ENCODE peak calls at places on chromosomes 5 and 9, in four cellular contexts. W, P, J and F are unnamed samples.

GRCh38 chr9:5393497-5393896 is 44.2 kb downstream of the PLGRKT start:
- DNase-seq in W (no peak), P (no peak), J (no peak), F (no peak)

GRCh38 chr9:88661759-88662158 is 126.8 kb downstream of the NXNL2 start:
- DNase-seq in W (no peak), P (no peak), J (no peak), F (no peak)

GRCh38 chr5:174317261-174317894 is 271.9 kb downstream of the NSG2 start:
- DNase-seq in W (peak), P (peak), J (peak), F (peak)

GRCh38 chr5:6328173-6328572 is 50.2 kb downstream of the MED10 start:
- DNase-seq in W (no peak), P (peak), J (peak), F (peak)

GRCh38 chr9:133134419-133135190 is 13.6 kb upstream of the RALGDS start:
- DNase-seq in W (no peak), P (no peak), J (no peak), F (no peak)

GRCh38 chr5:80837679-80838078 is 122.5 kb upstream of the RASGRF2 start:
- DNase-seq in W (no peak), P (no peak), J (no peak), F (no peak)

GRCh38 chr5:119274024-119274766 is 81.6 kb upstream of the TNFAIP8 start:
- DNase-seq in W (no peak), P (peak), J (no peak), F (peak)

GRCh38 chr9:126666155-126666803 is 52.6 kb downstream of the LMX1B start:
- DNase-seq in W (no peak), P (no peak), J (no peak), F (no peak)

GRCh38 chr5:68738236-68738635 is 355.6 kb upstream of the SLC30A5 start:
- DNase-seq in W (no peak), P (no peak), J (no peak), F (no peak)

GRCh38 chr5:82586176-82586575 is 308.0 kb upstream of the RPS23 start:
- DNase-seq in W (no peak), P (no peak), J (no peak), F (no peak)

GRCh38 chr5:112733586-112733985 is 4.1 kb upstream of the APC start:
- DNase-seq in W (no peak), P (no peak), J (no peak), F (no peak)

GRCh38 chr5:83077662-83078261 is 415 bp downstream of the XRCC4 start:
- DNase-seq in W (peak), P (peak), J (no peak), F (no peak)

GRCh38 chr9:70412678-70413426 is 1.6 kb downstream of the KLF9 start:
- DNase-seq in W (peak), P (peak), J (no peak), F (peak)

GRCh38 chr9:99634185-99634584 is 187.5 kb upstream of the NR4A3 start:
- DNase-seq in W (peak), P (no peak), J (no peak), F (no peak)

GRCh38 chr9:135926402-135927194 is 19.3 kb upstream of the CAMSAP1 start:
- DNase-seq in W (peak), P (peak), J (no peak), F (peak)

GRCh38 chr9:15389173-15389572 is 33.5 kb upstream of the SNAPC3 start:
- DNase-seq in W (no peak), P (peak), J (no peak), F (no peak)

GRCh38 chr9:125564641-125565040 is 142.4 kb downstream of the MAPKAP1 start:
- DNase-seq in W (no peak), P (no peak), J (no peak), F (no peak)

GRCh38 chr5:155056644-155057269 is 43.2 kb downstream of the KIF4B start:
- DNase-seq in W (no peak), P (no peak), J (no peak), F (no peak)

GRCh38 chr5:155053482-155053881 is 39.9 kb downstream of the KIF4B start:
- DNase-seq in W (no peak), P (no peak), J (no peak), F (no peak)

GRCh38 chr5:155052532-155052931 is 39.0 kb downstream of the KIF4B start:
- DNase-seq in W (no peak), P (no peak), J (no peak), F (no peak)

DNA sequence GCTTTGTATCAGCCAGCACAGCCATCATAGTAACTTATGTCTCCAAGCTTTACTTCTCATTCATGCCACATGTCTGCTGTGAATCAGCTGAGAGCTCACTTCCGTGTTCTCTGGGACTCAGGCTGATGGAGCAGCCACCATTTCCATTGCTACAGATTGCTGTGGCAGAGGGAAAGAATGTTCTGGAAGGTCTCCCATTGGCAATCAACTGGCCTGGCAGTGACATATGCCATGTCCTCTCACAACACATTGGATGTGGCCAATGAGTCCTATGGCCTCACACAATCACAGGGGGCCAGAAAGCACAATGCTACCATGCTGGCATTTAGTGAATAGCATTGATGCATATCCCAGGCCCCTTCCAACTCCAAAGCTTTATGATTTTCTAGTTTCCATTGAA is 44.1 kb downstream of the KIF4B start:
- DNase-seq in W (no peak), P (no peak), J (no peak), F (no peak)
- H2BK120ac ChIP-seq in W (no peak), P (no peak), J (no peak), F (no peak)

GRCh38 chr9:69062195-69062594 is 26.6 kb downstream of the FXN start:
- DNase-seq in W (no peak), P (peak), J (no peak), F (no peak)

GRCh38 chr9:69063839-69064238 is 28.3 kb downstream of the FXN start:
- DNase-seq in W (no peak), P (no peak), J (no peak), F (peak)

GRCh38 chr9:69056416-69056815 is 20.9 kb downstream of the FXN start:
- DNase-seq in W (no peak), P (no peak), J (no peak), F (no peak)

GRCh38 chr9:69058101-69058500 is 22.5 kb downstream of the FXN start:
- DNase-seq in W (no peak), P (no peak), J (no peak), F (no peak)

GRCh38 chr9:69060766-69061165 is 25.2 kb downstream of the FXN start:
- DNase-seq in W (no peak), P (no peak), J (no peak), F (no peak)
- H2AK5ac ChIP-seq in W (no peak), P (no peak), J (no peak), F (no peak)

GRCh38 chr9:16744386-16744785 is 126.1 kb downstream of the BNC2 start:
- DNase-seq in W (peak), P (peak), J (no peak), F (no peak)
- H2BK120ac ChIP-seq in W (no peak), P (no peak), J (no peak), F (no peak)

DNA sequence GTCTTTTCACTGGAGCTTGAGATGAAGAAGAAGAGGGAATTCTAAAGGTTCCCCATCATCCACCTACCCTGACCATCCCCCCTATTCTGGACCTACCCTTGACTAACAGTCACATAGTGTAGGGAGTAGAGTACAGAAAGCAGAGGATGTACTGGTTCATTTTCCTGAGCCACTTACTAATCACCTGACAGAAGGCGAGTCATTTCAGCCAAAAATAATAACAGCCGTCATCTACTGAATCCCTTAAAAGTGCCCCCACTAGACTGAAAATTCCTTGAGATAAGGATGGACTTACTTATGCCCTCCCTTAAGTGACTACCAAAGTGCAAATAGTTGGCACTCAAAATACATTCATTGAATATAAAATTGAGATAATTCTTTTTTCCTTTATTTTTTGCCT is 112.2 kb downstream of the FOXD1 start:
- DNase-seq in W (no peak), P (peak), J (no peak), F (no peak)
- H2AK5ac ChIP-seq in W (no peak), P (peak), J (no peak), F (no peak)

DNA sequence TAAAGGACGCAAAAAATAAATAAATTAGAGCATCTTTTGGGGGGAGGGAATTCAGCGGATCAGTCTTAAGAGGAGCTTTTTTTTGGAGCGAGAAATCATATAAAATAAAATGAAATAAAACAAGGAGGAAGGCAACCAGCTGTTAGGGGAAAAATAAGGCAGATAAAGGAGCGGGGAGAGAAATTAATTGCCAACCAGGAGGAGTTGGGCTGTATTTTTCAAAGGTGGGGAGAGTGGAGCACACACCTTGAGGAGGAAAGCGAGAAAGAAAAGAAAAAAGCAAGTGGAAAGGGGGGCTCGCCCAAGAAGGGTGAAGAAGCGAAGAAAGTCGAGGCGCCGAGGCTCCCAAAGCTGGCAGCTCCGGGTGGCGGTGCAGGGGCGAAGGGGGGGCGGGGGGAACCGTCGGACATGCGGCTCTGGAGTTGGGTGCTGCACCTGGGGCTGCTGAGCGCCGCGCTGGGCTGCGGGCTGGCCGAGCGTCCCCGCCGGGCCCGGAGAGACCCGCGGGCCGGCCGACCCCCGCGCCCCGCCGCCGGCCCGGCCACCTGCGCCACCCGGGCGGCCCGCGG is at the start of gene PAPPA:
- DNase-seq in W (no peak), P (no peak), J (no peak), F (no peak)
- H2BK120ac ChIP-seq in W (peak), P (peak), J (no peak), F (peak)

GRCh38 chr5:74935752-74936091 is 69.5 kb upstream of the FAM169A start:
- DNase-seq in W (no peak), P (no peak), J (no peak), F (no peak)

GRCh38 chr5:74940782-74941363 is 74.7 kb upstream of the FAM169A start:
- DNase-seq in W (no peak), P (no peak), J (no peak), F (no peak)

GRCh38 chr5:74934949-74935751 is 69.0 kb upstream of the FAM169A start:
- DNase-seq in W (peak), P (peak), J (no peak), F (no peak)

GRCh38 chr5:74942622-74943286 is 76.6 kb upstream of the FAM169A start:
- DNase-seq in W (no peak), P (no peak), J (no peak), F (no peak)

DNA sequence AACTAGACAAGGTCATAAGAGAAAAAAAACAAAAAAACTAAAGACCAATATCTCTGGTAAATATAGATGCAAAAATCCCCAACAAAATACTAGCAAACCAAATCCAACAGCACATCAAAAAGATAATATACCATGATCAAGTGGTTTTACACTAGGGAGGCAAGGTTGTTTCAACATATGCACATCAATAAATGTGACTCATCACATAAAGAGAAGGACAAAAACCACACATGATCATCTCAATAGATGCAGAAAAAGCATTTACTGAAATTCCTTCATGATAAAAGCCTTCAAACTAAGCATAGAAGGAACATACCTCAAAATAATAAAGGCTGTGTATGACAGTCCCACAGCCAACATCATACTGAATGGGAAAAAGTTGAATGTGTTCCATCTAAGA is 72.1 kb upstream of the FAM169A start:
- DNase-seq in W (no peak), P (peak), J (no peak), F (no peak)
- H2AK5ac ChIP-seq in W (no peak), P (no peak), J (no peak), F (no peak)

DNA sequence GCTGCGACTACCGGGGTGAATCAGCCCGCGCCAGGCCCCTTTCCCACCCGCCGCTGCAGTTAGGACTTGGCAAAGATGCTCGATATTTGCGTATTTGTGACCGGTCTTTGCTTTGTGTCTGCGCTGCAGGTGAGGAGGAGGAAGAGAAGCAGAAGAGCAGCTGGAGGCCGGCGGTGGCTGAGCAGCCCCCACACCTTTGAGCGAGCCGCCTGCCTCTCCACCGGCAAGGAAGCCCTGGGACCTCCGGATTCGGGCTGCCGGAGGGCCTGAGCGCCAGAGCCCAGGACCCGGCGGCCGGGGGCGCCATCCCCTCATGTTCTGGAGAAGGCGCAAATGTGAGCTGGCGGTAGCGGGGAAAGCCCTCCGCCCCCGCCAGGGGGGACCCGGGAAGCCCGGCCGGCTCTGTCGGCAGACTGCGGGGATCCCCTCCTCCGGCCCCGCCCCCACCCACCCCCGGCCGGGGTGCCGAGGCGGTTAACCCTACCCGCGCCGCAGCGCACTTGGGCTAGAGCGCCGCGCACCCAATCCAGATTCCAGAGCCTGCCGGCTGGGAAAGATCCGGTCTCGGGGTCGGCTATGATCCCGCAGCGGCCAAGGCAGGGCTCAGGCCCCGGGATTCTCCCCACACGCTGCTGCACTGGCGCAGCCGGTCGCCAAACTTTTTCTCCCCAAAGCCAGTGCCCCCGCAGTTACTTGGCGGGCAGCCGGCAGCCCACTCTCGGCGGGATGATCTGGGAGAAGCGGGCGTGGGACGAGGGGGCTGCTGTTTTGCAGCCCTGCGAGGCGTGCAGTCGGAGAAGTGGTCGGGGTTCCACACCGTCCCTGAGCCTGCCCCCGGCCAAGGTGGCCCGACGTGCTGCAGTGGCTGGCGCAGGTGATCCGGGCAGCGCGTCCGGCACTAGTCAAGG is 800 bp upstream of the KCNN2 start:
- DNase-seq in W (peak), P (peak), J (peak), F (no peak)
- H2BK120ac ChIP-seq in W (no peak), P (no peak), J (peak), F (no peak)

DNA sequence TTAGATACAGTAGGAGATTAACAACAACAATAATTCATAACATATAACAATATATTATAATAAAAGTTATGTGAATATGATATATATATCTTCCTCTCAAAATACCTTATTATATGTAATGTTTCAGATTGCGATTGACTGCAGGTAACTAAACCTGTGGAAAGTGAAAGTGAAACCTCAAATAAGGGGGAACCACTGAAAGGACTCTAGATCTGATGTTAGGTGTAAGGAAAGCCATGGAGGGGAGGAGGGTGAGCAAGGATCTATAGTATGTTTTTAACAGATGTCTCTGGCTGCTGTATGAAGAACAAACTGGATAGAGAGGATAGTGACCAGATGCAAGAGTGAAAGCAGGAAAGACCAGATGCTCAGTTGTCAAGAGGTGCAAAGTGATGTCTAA is 5.8 kb upstream of the FSTL4 start:
- DNase-seq in W (no peak), P (no peak), J (no peak), F (no peak)
- H2AK5ac ChIP-seq in W (no peak), P (no peak), J (no peak), F (no peak)